ENCODE peak calls at places on chromosome 4, in ten cellular contexts. P is osteoblast, R is heart left ventricle, O is glutamatergic neuron, T is fibroblast of lung, S is fibroblast of pulmonary artery, E is mucosa of descending colon, H is psoas muscle, M is transverse colon, B is esophagus squamous epithelium. Y is an unnamed sample.

GRCh38 chr4:36024901-36025610 is 219.3 kb downstream of the ARAP2 start:
- DNase-seq in M (no peak), S (no peak), H (no peak), O (no peak), B (no peak), P (no peak), E (no peak), R (no peak), T (no peak), Y (no peak)

GRCh38 chr4:18394656-18395055 is 373.1 kb upstream of the LCORL start:
- DNase-seq in M (no peak), P (no peak), R (no peak), S (no peak), O (no peak), T (no peak), H (no peak), E (no peak), B (no peak), Y (no peak)

GRCh38 chr4:24805036-24805435 is 9.7 kb downstream of the SOD3 start:
- DNase-seq in P (no peak), E (no peak), O (no peak), T (no peak), R (no peak), S (no peak), H (no peak), M (no peak), B (no peak), Y (no peak)

GRCh38 chr4:135383889-135384288 is 1182.3 kb upstream of the PABPC4L start:
- DNase-seq in S (no peak), P (no peak), B (no peak), M (no peak), T (no peak), E (no peak), R (no peak), H (no peak), O (no peak), Y (no peak)

GRCh38 chr4:84855774-84856173 is 110.7 kb downstream of the WDFY3 start:
- DNase-seq in R (no peak), O (peak; percentile 26), M (no peak), E (no peak), P (peak; percentile 69), S (no peak), B (no peak), H (no peak), T (peak; percentile 29), Y (no peak)

GRCh38 chr4:184747034-184747830 is 13.3 kb upstream of the CENPU start:
- DNase-seq in R (peak; percentile 56), S (no peak), O (no peak), H (peak; percentile 84), M (peak; percentile 75), E (peak; percentile 79), T (no peak), P (no peak), B (no peak), Y (no peak)

GRCh38 chr4:108210989-108211725 is 42.4 kb upstream of the LEF1 start:
- DNase-seq in B (no peak), S (no peak), R (no peak), E (no peak), O (no peak), P (no peak), T (peak; percentile 39), M (no peak), H (no peak), Y (no peak)

GRCh38 chr4:142278171-142278570 is 567.9 kb downstream of the INPP4B start:
- DNase-seq in R (no peak), H (no peak), B (no peak), E (no peak), P (no peak), T (peak; percentile 62), O (no peak), M (no peak), S (no peak), Y (no peak)

GRCh38 chr4:39936565-39937418 is 40.9 kb downstream of the PDS5A start:
- DNase-seq in T (no peak), M (no peak), P (peak; percentile 23), E (no peak), R (no peak), H (no peak), S (no peak), B (no peak), O (no peak), Y (no peak)

GRCh38 chr4:103012085-103012484 is 7.4 kb downstream of the SLC9B1 start:
- DNase-seq in B (no peak), E (peak; percentile 9), H (no peak), M (no peak), R (no peak), P (no peak), S (peak; percentile 84), O (no peak), T (peak; percentile 63), Y (no peak)

GRCh38 chr4:54090804-54091623 is 8.9 kb upstream of the GSX2 start:
- DNase-seq in H (peak; percentile 50), R (peak; percentile 54), T (peak; percentile 39), M (peak; percentile 50), E (peak; percentile 40), O (peak; percentile 24), S (no peak), P (peak; percentile 82), B (no peak), Y (no peak)

GRCh38 chr4:1337376-1337831 is 9.6 kb upstream of the UVSSA start:
- DNase-seq in H (no peak), T (no peak), P (no peak), O (no peak), M (peak; percentile 50), E (no peak), S (no peak), R (no peak), B (no peak), Y (no peak)

GRCh38 chr4:16513876-16514275 is 287.6 kb upstream of the TAPT1 start:
- DNase-seq in B (no peak), S (no peak), T (peak; percentile 37), P (no peak), R (no peak), H (no peak), M (no peak), O (no peak), E (no peak), Y (no peak)

GRCh38 chr4:48262926-48263325 is 6.7 kb downstream of the TEC start:
- DNase-seq in R (no peak), B (no peak), E (no peak), O (no peak), S (no peak), T (peak; percentile 69), M (no peak), H (no peak), P (no peak), Y (no peak)

GRCh38 chr4:80540785-80541469 is 205.4 kb downstream of the CFAP299 start:
- DNase-seq in M (no peak), S (no peak), R (no peak), B (no peak), P (peak; percentile 8), T (peak; percentile 5), O (no peak), E (no peak), H (no peak), Y (no peak)

GRCh38 chr4:915595-915994 is 16.5 kb downstream of the GAK start:
- DNase-seq in M (no peak), H (no peak), E (no peak), B (no peak), S (peak; percentile 30), O (no peak), P (no peak), T (no peak), R (no peak), Y (no peak)

GRCh38 chr4:82145850-82146249 is 227.9 kb downstream of the HNRNPD start:
- DNase-seq in M (no peak), T (no peak), O (no peak), H (no peak), S (no peak), E (no peak), P (no peak), B (no peak), R (no peak), Y (no peak)

GRCh38 chr4:53830511-53830910 is 233.9 kb downstream of the CHIC2 start:
- DNase-seq in O (no peak), H (no peak), R (no peak), P (no peak), B (no peak), S (no peak), M (no peak), E (peak; percentile 60), T (no peak), Y (no peak)

GRCh38 chr4:189385098-189385497 is 555.6 kb upstream of the FRG1 start:
- DNase-seq in M (no peak), R (no peak), P (no peak), B (no peak), H (no peak), T (no peak), O (no peak), S (no peak), E (no peak), Y (no peak)

GRCh38 chr4:33954759-33955158 is 2289.6 kb downstream of the ARAP2 start:
- DNase-seq in S (no peak), O (no peak), E (no peak), T (no peak), R (peak; percentile 15), P (no peak), M (no peak), H (no peak), B (no peak), Y (no peak)

GRCh38 chr4:1711906-1712215 is 258 bp downstream of the SLBP start:
- DNase-seq in E (no peak), M (no peak), B (no peak), P (no peak), O (no peak), H (no peak), T (no peak), R (no peak), S (peak; percentile 37), Y (no peak)

GRCh38 chr4:168039593-168039992 is 52.7 kb upstream of the ANXA10 start:
- DNase-seq in P (no peak), M (no peak), O (no peak), H (no peak), R (no peak), B (no peak), S (no peak), E (no peak), T (no peak), Y (no peak)
- TF ChIP-seq CTCF in P (no peak), M (no peak), O (no peak), H (no peak), R (no peak), B (no peak), S (no peak), E (no peak), T (no peak), Y (no peak)

GRCh38 chr4:69759189-69759604 is 1.2 kb downstream of the SULT1B1 start:
- DNase-seq in O (no peak), M (peak; percentile 20), P (no peak), S (no peak), R (no peak), T (no peak), B (no peak), E (peak; percentile 53), H (no peak), Y (no peak)
- TF ChIP-seq CTCF in O (no peak), M (no peak), P (no peak), S (no peak), R (no peak), T (no peak), B (no peak), E (no peak), H (no peak), Y (no peak)

GRCh38 chr4:148108776-148109175 is 333.4 kb downstream of the NR3C2 start:
- DNase-seq in M (no peak), S (no peak), H (no peak), R (no peak), E (no peak), O (no peak), B (no peak), P (no peak), T (no peak), Y (no peak)
- TF ChIP-seq CTCF in M (no peak), S (no peak), H (no peak), R (no peak), E (no peak), O (no peak), B (no peak), P (no peak), T (no peak), Y (no peak)

GRCh38 chr4:187739771-187740170 is 255.8 kb upstream of the ZFP42 start:
- DNase-seq in M (no peak), T (no peak), O (no peak), E (no peak), P (no peak), B (no peak), H (no peak), S (no peak), R (no peak), Y (no peak)
- TF ChIP-seq CTCF in M (no peak), T (no peak), O (no peak), E (no peak), P (no peak), B (no peak), H (no peak), S (no peak), R (no peak), Y (no peak)